ENCODE peak calls at places on chromosomes 16 and 17, in four cellular contexts. F is esophagus squamous epithelium, L is stomach, E is neural progenitor cell. K is an unnamed sample. For H3K9me3, the result is how much of the 10 kb centered on the place peaks cover.

GRCh38 chr16:80265624-80266306 is 275.0 kb upstream of the DYNLRB2 start:
- DNase-seq in L (no peak), E (no peak), F (no peak), K (no peak)

GRCh38 chr17:248337-249235 is 67.1 kb upstream of the DOC2B start:
- DNase-seq in L (no peak), F (no peak), E (no peak), K (no peak)

GRCh38 chr16:86854058-86854621 is 275.8 kb downstream of the FOXL1 start:
- DNase-seq in F (no peak), E (no peak), L (no peak), K (no peak)

GRCh38 chr16:85498607-85499006 is 114.5 kb upstream of the GSE1 start:
- DNase-seq in F (no peak), L (peak), E (no peak), K (no peak)

GRCh38 chr17:50638572-50638850 is 3.8 kb downstream of the ABCC3 start:
- DNase-seq in F (no peak), E (no peak), L (no peak), K (no peak)

GRCh38 chr17:67393809-67394418 is 16.8 kb downstream of the PITPNC1 start:
- DNase-seq in F (no peak), L (no peak), E (no peak), K (no peak)

GRCh38 chr17:80175411-80175810 is 5.6 kb downstream of the CARD14 start:
- DNase-seq in L (peak), E (peak), F (no peak), K (no peak)

GRCh38 chr17:38572665-38573365 is 32.9 kb downstream of the SRCIN1 start:
- DNase-seq in F (no peak), L (peak), E (peak), K (peak)

GRCh38 chr17:65074778-65075250 is 18.3 kb upstream of the GNA13 start:
- DNase-seq in L (no peak), E (no peak), F (no peak), K (no peak)

GRCh38 chr16:54783226-54783625 is 147.4 kb upstream of the IRX5 start:
- DNase-seq in L (no peak), E (no peak), F (no peak), K (no peak)
- H3K9me3 ChIP-seq in L (under half), E (under half), F (under half), K (under half)

GRCh38 chr16:57262841-57263584 is 18.0 kb downstream of the ARL2BP start:
- DNase-seq in L (peak), E (no peak), F (no peak), K (no peak)

GRCh38 chr16:57258226-57258909 is 13.3 kb downstream of the ARL2BP start:
- DNase-seq in F (no peak), E (no peak), L (peak), K (no peak)

GRCh38 chr16:57258910-57259475 is 13.9 kb downstream of the ARL2BP start:
- DNase-seq in F (no peak), E (no peak), L (peak), K (no peak)

GRCh38 chr16:57261806-57262205 is 16.7 kb downstream of the ARL2BP start:
- DNase-seq in F (no peak), E (no peak), L (no peak), K (no peak)

DNA sequence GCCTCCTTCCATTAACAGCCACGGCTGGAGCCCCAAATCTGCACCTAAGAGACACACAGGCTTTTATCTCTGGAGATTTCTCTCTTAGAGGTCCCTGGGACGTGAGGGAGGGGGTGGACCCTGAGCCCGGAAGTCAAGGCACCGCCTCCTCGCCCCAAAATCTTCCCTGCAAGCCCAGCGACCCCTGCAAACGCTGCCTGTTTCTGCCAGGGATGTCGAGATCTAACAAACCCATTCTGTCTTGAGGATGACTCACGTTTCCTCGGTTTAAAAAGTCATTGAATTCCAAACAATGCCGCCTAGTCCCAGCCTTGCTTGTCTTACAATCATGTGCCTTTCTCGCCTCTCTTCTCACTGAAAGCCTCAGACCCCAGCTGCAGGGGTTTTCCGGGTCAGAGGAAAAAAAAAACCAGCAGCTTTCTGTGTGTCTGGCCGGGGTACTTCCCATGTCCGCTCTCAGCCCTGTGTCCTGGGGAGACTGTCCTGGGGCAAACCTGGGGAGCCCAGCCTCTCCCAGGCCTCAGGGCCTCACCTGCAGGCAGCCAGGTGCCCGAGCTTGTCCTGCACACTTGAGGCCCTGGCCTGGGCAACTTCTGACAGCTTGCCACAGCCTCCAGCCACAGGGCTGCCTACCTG is 15.4 kb downstream of the ARL2BP start:
- DNase-seq in E (peak), L (peak), F (no peak), K (peak)
- H3K27ac ChIP-seq in E (peak), L (peak), F (peak), K (no peak)

DNA sequence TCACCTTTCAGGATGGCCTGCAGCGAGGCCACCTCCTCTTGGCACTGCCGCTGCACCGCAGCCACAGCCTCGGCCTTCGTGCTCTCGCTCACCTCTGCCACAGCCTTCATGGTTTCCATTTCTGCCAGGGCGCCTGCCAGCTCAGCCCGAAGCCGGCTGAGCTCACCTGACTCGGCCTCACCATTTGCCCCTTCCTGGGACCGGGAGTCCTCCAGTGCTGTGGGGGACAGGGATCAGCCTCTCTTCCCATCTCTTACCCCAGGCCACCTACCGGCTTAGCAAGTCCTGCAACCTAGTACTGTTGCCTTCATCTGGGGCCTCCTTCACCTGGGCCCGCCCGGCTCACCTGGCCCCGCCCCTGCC is 658 bp downstream of the RABEP2 start:
- DNase-seq in F (no peak), E (no peak), L (no peak), K (no peak)
- TF ChIP-seq CTCF in F (no peak), E (no peak), L (no peak), K (no peak)

GRCh38 chr16:58074657-58075056 is 49.1 kb downstream of the MMP15 start:
- DNase-seq in E (no peak), F (no peak), L (no peak), K (no peak)
- H3K9me3 ChIP-seq in E (under half), F (under half), L (under half), K (under half)

DNA sequence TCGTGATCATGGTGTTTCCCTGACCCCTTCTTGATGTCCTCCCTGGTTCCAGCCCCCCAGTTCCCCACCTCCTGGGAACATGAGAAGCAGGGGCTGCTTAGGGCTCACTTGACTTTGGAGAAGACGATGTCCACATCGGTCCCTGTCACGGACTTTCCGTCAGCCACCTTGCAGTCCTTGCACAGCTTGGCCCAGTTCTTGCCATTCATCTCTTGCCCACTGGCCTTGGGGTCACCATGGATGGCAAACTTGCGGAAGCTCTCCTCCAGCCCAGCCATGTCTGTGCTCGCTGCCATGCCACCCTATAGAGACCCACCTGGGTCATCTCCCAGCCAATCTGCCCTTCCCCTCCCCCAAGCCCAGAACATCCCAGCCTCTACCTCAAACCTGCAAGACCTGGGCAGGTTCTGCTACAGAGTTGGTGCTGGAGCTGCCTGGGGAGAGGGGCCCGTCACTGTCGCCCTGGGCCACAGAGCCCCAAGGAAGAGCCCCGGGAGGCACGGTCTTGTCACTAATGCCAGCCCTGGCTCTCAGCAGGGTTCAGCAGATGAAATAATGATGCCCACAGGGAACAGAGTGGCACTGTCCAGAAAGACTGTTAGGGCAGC is 2.4 kb downstream of the TPPP3 start:
- DNase-seq in E (no peak), F (no peak), L (no peak), K (no peak)
- H3K27ac ChIP-seq in E (no peak), F (no peak), L (no peak), K (no peak)

GRCh38 chr17:77428901-77429734 is 288.3 kb downstream of the SEC14L1 start:
- DNase-seq in F (no peak), E (no peak), L (no peak), K (no peak)

GRCh38 chr17:77428020-77428781 is 287.4 kb downstream of the SEC14L1 start:
- DNase-seq in E (no peak), F (no peak), L (no peak), K (no peak)

GRCh38 chr17:77427471-77427991 is 286.8 kb downstream of the SEC14L1 start:
- DNase-seq in F (no peak), L (no peak), E (no peak), K (no peak)

GRCh38 chr17:77429985-77430752 is 289.4 kb downstream of the SEC14L1 start:
- DNase-seq in F (no peak), E (peak), L (peak), K (peak)

DNA sequence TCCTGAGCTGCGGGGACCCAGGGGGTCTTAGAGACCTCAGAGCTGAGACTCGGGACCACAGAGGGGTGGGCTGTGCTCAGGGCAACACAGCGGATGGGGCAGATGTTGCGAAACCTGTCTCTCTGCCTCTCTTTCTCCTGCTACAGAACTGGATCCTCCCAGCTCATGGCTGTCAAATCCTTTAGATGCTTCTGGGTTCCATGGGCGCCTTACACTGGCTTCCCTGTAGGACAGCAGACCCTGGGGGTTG is 288.9 kb downstream of the SEC14L1 start:
- DNase-seq in F (no peak), E (no peak), L (no peak), K (no peak)
- TF ChIP-seq CTCF in F (no peak), E (no peak), L (no peak), K (no peak)

K was measured in CD4-positive, alpha-beta T cell.